ENCODE peak calls at places on chromosomes 3 and 15, in four cellular contexts. One of them, this sample, is unnamed.

GRCh38 chr3:13966302-13966701 is 86.4 kb upstream of the WNT7A start:
- DNase-seq in fibroblast of the aortic adventitia: no peak
- DNase-seq in lung: no peak
- DNase-seq in foreskin fibroblast: no peak
- DNase-seq in this sample: no peak

GRCh38 chr15:99180287-99180962 is 69.0 kb downstream of the TTC23 start:
- DNase-seq in fibroblast of the aortic adventitia: no peak
- DNase-seq in lung: peak; percentile 6
- DNase-seq in foreskin fibroblast: no peak
- DNase-seq in this sample: no peak

GRCh38 chr15:70775160-70775559 is 11.8 kb upstream of the UACA start:
- DNase-seq in fibroblast of the aortic adventitia: peak; percentile 73
- DNase-seq in lung: no peak
- DNase-seq in foreskin fibroblast: peak; percentile 91
- DNase-seq in this sample: peak; percentile 53

GRCh38 chr3:134378384-134378783 is 4.1 kb upstream of the AMOTL2 start:
- DNase-seq in fibroblast of the aortic adventitia: peak; percentile 43
- DNase-seq in lung: peak; percentile 73
- DNase-seq in foreskin fibroblast: peak; percentile 46
- DNase-seq in this sample: no peak

GRCh38 chr3:5192568-5193319 is 5.2 kb downstream of the EDEM1 start:
- DNase-seq in fibroblast of the aortic adventitia: no peak
- DNase-seq in lung: no peak
- DNase-seq in foreskin fibroblast: no peak
- DNase-seq in this sample: no peak

GRCh38 chr15:27587810-27588209 is 511.3 kb downstream of the OCA2 start:
- DNase-seq in fibroblast of the aortic adventitia: no peak
- DNase-seq in lung: no peak
- DNase-seq in foreskin fibroblast: no peak
- DNase-seq in this sample: no peak

GRCh38 chr3:24270204-24270671 is 224.4 kb downstream of the THRB start:
- DNase-seq in fibroblast of the aortic adventitia: no peak
- DNase-seq in lung: no peak
- DNase-seq in foreskin fibroblast: peak; percentile 65
- DNase-seq in this sample: no peak

GRCh38 chr15:82850242-82850591 is 40.8 kb downstream of the WHAMM start:
- DNase-seq in fibroblast of the aortic adventitia: no peak
- DNase-seq in lung: no peak
- DNase-seq in foreskin fibroblast: peak; percentile 68
- DNase-seq in this sample: no peak

GRCh38 chr15:67820147-67820991 is 4.9 kb upstream of the SKOR1 start:
- DNase-seq in fibroblast of the aortic adventitia: no peak
- DNase-seq in lung: no peak
- DNase-seq in foreskin fibroblast: no peak
- DNase-seq in this sample: no peak

GRCh38 chr3:156518726-156519125 is 36.2 kb downstream of the SSR3 start:
- DNase-seq in fibroblast of the aortic adventitia: peak; percentile 75
- DNase-seq in lung: no peak
- DNase-seq in foreskin fibroblast: peak; percentile 81
- DNase-seq in this sample: no peak

GRCh38 chr3:59422312-59422711 is 372.5 kb upstream of the CFAP20DC start:
- DNase-seq in fibroblast of the aortic adventitia: no peak
- DNase-seq in lung: no peak
- DNase-seq in foreskin fibroblast: peak; percentile 53
- DNase-seq in this sample: no peak

DNA sequence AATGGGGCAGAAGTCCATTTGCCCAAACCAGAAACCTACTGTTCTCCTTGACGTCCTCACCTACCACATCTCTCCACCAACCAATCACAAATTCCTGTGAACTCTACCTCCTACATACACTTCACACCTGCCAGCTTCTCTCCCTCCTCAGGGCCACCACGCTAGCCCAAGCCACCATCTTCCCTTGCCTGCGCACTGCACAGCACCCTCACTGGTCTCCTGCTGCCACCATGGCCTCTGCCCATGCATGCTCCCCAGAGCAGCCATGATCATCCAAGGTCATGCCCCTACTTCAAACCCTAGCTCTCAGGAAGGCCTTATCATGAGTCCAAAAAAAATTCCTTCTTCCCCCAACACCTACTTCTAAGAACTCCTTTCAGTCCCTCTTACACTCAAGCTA is 1.1 kb upstream of the EPHB3 start:
- DNase-seq in fibroblast of the aortic adventitia: no peak
- DNase-seq in lung: no peak
- DNase-seq in foreskin fibroblast: no peak
- DNase-seq in this sample: no peak
- H3K4me3 ChIP-seq in fibroblast of the aortic adventitia: no peak overlapping the region
- H3K4me3 ChIP-seq in lung: no peak overlapping the region
- H3K4me3 ChIP-seq in foreskin fibroblast: no peak overlapping the region
- H3K4me3 ChIP-seq in this sample: no peak overlapping the region

GRCh38 chr3:45646051-45646585 is 43.1 kb upstream of the SACM1L start:
- DNase-seq in fibroblast of the aortic adventitia: no peak
- DNase-seq in lung: no peak
- DNase-seq in foreskin fibroblast: no peak
- DNase-seq in this sample: no peak

GRCh38 chr3:45647148-45647619 is 42.0 kb upstream of the SACM1L start:
- DNase-seq in fibroblast of the aortic adventitia: peak; percentile 90
- DNase-seq in lung: peak; percentile 51
- DNase-seq in foreskin fibroblast: peak; percentile 89
- DNase-seq in this sample: no peak

GRCh38 chr3:45642731-45643152 is 46.5 kb upstream of the SACM1L start:
- DNase-seq in fibroblast of the aortic adventitia: no peak
- DNase-seq in lung: peak; percentile 88
- DNase-seq in foreskin fibroblast: peak; percentile 44
- DNase-seq in this sample: no peak

GRCh38 chr3:45644467-45645201 is 44.6 kb upstream of the SACM1L start:
- DNase-seq in fibroblast of the aortic adventitia: peak; percentile 78
- DNase-seq in lung: peak; percentile 51
- DNase-seq in foreskin fibroblast: peak; percentile 89
- DNase-seq in this sample: no peak

DNA sequence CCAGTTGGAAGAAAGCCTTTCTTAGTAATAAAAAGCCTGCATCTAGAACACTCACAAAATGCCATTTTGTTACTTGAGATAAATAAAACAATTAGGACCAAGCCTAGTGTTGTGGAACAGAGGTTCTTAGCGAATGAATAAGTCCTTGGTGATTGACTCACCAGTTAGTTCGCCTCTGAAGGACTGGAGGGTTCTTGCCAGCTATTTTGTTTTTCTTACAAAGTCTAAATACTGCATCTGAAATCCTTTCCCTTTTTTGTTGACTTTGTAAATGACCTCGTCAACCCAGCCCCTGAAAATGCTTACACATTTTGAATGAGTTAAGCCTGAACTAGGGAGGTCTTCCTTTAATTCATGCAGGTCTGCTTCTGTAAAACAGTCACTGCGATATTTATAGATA is 45.1 kb upstream of the SACM1L start:
- DNase-seq in fibroblast of the aortic adventitia: peak; percentile 60
- DNase-seq in lung: no peak
- DNase-seq in foreskin fibroblast: peak; percentile 91
- DNase-seq in this sample: no peak
- H3K4me3 ChIP-seq in fibroblast of the aortic adventitia: no peak overlapping the region
- H3K4me3 ChIP-seq in lung: no peak overlapping the region
- H3K4me3 ChIP-seq in foreskin fibroblast: no peak overlapping the region
- H3K4me3 ChIP-seq in this sample: no peak overlapping the region

DNA sequence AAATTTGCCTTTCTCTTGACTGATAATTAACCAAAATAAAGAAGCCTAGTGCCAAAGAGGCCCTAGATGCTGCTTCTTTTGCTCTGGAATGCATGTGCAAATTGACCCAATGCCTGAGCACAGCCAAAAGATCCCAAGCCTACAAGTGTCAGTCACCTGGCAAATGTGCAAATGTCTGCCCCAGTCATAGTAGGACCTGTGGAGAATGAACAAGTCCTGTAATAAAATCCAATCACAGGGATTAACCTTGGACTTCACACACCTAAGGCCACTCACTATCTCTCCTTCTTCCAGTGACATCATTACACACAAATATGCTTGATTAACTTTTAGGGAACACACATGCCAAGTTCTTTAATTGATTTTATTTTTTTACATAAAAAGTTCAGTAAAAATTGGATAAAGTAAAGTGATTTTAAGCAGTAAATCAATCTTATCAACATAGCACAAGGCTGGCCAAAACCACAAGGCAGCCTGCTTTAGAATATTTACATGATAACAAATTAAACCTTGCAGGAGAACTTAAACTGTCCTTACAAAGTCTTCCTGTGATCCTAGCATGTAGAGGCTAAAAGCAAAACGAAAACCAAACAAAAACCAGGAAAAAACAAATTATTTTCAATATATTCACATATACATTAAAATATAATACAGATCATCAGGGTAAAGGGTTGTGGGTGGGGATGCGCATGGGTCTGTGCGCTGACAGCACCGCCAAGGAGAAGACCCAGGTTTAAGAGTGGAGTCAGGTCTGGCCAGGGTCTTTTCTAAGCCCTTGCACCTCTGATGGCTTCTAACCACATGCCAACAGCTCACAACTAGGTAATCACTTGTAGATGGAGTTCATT is 36.8 kb downstream of the NBEAL2 start:
- DNase-seq in fibroblast of the aortic adventitia: peak; percentile 28
- DNase-seq in lung: no peak
- DNase-seq in foreskin fibroblast: no peak
- DNase-seq in this sample: no peak
- H3K4me3 ChIP-seq in fibroblast of the aortic adventitia: no peak overlapping the region
- H3K4me3 ChIP-seq in lung: no peak overlapping the region
- H3K4me3 ChIP-seq in foreskin fibroblast: no peak overlapping the region
- H3K4me3 ChIP-seq in this sample: no peak overlapping the region

GRCh38 chr15:23561914-23562313 is 3.6 kb upstream of the MKRN3 start:
- DNase-seq in fibroblast of the aortic adventitia: no peak
- DNase-seq in lung: no peak
- DNase-seq in foreskin fibroblast: no peak
- DNase-seq in this sample: no peak
- H3K4me3 ChIP-seq in fibroblast of the aortic adventitia: no peak overlapping the region
- H3K4me3 ChIP-seq in lung: no peak overlapping the region
- H3K4me3 ChIP-seq in foreskin fibroblast: peak overlapping the region; percentile 3
- H3K4me3 ChIP-seq in this sample: no peak overlapping the region

GRCh38 chr15:44736261-44736765 is at the start of gene TRIM69:
- DNase-seq in fibroblast of the aortic adventitia: no peak
- DNase-seq in lung: no peak
- DNase-seq in foreskin fibroblast: no peak
- DNase-seq in this sample: no peak
- H3K4me3 ChIP-seq in fibroblast of the aortic adventitia: no peak within 1 kb of the TSS
- H3K4me3 ChIP-seq in lung: no peak within 1 kb of the TSS
- H3K4me3 ChIP-seq in foreskin fibroblast: no peak within 1 kb of the TSS
- H3K4me3 ChIP-seq in this sample: no peak within 1 kb of the TSS